ENCODE peak calls at places on chromosomes 12 and 14, in six cellular contexts. M is neuronal stem cell, G is kidney, K is endodermal cell, H is fibroblast of lung, B is mesendoderm. E is an unnamed sample.

GRCh38 chr12:71164877-71165197 is 7.0 kb upstream of the TSPAN8 start:
- DNase-seq in M (no peak), G (no peak), K (no peak), H (peak), B (no peak), E (no peak)

GRCh38 chr12:131755305-131756113 is 44.6 kb downstream of the SFSWAP start:
- DNase-seq in M (no peak), G (no peak), K (peak), H (no peak), B (peak), E (no peak)

GRCh38 chr14:22780105-22780679 is 13.7 kb downstream of the OXA1L start:
- DNase-seq in M (no peak), G (no peak), K (no peak), H (peak), B (peak), E (no peak)

GRCh38 chr12:1618489-1618888 is 10.5 kb upstream of the WNT5B start:
- DNase-seq in M (no peak), G (no peak), K (no peak), H (peak), B (no peak), E (no peak)

GRCh38 chr14:93269341-93270068 is 62.4 kb downstream of the UBR7 start:
- DNase-seq in M (no peak), G (no peak), K (no peak), H (peak), B (peak), E (no peak)

GRCh38 chr12:56071648-56072047 is 8.3 kb upstream of the ERBB3 start:
- DNase-seq in M (no peak), G (peak), K (no peak), H (peak), B (no peak), E (no peak)

GRCh38 chr14:64806202-64806861 is 73.4 kb downstream of the SPTB start:
- DNase-seq in M (no peak), G (no peak), K (no peak), H (peak), B (no peak), E (no peak)

GRCh38 chr14:96502621-96503251 is 554 bp downstream of the PAPOLA start:
- DNase-seq in M (peak), G (peak), K (peak), H (peak), B (peak), E (no peak)

GRCh38 chr14:35978561-35978960 is 152.4 kb downstream of the BRMS1L start:
- DNase-seq in M (no peak), G (no peak), K (no peak), H (no peak), B (no peak), E (no peak)

GRCh38 chr14:37587438-37587837 is 7.6 kb downstream of the FOXA1 start:
- DNase-seq in M (no peak), G (no peak), K (no peak), H (no peak), B (no peak), E (no peak)

GRCh38 chr14:75578786-75579781 is 664 bp downstream of the FLVCR2 start:
- DNase-seq in M (peak), G (peak), K (no peak), H (no peak), B (peak), E (no peak)

DNA sequence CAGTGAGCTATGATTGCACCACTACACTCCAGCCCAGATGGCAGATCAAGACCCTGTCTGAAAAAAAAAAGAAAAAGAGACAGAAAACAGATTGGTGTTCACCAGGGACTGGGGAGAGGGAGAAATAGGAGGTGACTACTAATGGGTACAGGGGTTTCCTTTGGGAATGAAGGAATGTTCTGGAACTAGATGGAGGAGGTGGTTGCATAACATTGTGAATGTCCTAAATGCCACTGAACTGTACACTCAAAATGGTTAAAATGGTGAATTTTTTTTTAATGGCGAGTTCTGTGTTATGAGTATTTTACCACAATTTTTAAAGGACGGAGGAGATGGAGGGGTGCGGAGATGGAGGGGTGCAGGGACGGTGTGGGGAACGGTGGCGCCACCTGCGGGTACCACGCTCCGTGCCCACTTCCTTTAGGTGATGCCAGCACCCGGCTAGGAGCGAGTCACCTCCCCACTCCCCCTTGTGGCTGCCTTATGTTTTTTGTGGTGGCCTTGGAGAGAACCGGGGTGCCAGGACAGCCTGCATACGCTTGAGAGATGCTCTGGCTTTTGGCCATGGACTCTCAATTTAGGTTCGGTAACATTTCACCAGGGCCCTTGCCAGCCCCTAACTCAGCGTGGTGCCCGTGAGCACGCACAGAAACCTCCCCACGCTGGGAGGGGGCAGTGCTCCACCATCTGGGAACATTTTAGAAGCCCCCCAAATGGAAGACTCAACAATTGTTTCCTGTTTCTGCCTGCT is 16.1 kb downstream of the UBC start:
- DNase-seq in M (no peak), G (no peak), K (peak), H (peak), B (peak), E (no peak)
- H3K9ac ChIP-seq in M (no peak), G (no peak), K (no peak), H (no peak), B (no peak), E (no peak)

DNA sequence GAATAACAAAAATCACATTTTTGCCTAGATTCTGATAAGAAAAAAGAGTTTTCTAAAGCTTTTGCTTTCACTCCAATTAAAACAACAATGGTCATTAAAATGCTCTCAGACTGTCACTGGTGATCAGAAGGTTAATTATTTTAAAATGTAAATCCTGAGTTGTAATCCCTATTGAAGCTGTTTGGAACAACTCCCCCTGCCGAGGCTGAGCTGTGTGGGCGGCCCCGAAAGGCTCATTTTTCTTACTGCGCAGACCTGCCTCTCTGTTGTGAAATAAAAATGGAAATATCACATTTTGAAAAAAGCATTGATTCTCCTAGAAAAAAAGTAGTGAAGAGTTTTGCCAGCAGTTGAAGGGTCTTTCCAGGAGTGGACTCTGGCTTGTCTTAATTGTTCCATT is 174.8 kb upstream of the CDKN3 start:
- DNase-seq in M (no peak), G (no peak), K (no peak), H (no peak), B (no peak), E (no peak)
- H3K27ac ChIP-seq in M (no peak), G (no peak), K (no peak), H (no peak), B (no peak), E (no peak)

GRCh38 chr12:75976113-75976512 is 55.5 kb downstream of the PHLDA1 start:
- DNase-seq in M (no peak), G (no peak), K (no peak), H (no peak), B (no peak), E (no peak)
- H3K9ac ChIP-seq in M (no peak), G (no peak), K (no peak), H (no peak), B (no peak), E (no peak)

DNA sequence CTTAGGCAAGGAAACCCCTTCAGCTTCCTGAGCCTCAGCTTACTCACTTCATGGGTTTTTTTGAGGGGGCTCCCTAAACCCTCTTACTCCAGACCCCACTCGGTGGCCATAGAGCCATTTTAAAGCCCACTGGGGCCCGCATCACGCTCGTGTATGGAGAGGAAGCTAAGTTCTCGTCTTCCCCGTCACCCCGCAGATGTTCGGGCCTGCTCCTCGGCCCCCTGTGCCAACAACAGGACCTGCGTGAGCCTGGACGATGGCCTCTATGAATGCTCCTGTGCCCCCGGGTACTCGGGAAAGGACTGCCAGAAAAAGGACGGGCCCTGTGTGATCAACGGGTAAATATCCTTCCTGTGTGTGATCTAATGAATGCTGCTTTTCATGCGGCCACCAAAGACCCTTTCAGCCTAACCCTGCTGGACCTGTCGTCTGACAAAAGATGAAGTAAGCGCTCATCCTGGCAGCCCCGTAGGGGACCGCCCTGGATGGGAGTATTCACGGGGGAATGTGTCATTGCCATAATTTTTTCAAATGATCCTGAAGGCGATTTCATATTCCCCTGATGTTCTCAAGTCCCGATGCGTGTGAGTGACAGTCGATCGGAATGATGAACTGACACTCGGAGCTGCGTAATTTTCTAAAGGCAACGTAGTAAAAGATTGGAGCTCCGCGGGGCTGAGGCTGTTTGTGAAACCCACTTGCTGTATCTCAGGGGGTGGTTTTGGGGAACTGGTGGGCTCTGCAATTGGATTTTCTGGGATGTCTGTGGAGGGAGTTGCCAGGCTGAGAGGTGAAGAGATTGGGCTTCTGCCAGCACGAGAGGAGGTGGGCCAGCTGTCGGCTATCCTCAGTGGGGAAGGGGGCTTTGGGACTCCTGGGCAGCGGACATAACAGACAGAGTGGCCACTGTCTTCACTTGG is 5.4 kb downstream of the DLK1 start:
- DNase-seq in M (no peak), G (peak), K (no peak), H (no peak), B (no peak), E (no peak)
- H3K27ac ChIP-seq in M (peak), G (no peak), K (no peak), H (no peak), B (no peak), E (no peak)

GRCh38 chr12:50507930-50508329 is 3.1 kb downstream of the DIP2B start:
- DNase-seq in M (no peak), G (no peak), K (no peak), H (no peak), B (no peak), E (no peak)

GRCh38 chr12:50507474-50507838 is 2.7 kb downstream of the DIP2B start:
- DNase-seq in M (no peak), G (no peak), K (no peak), H (no peak), B (no peak), E (no peak)

GRCh38 chr12:50505386-50505827 is 622 bp downstream of the DIP2B start:
- DNase-seq in M (peak), G (peak), K (no peak), H (peak), B (peak), E (no peak)

GRCh38 chr12:50505945-50506344 is 1.2 kb downstream of the DIP2B start:
- DNase-seq in M (no peak), G (no peak), K (no peak), H (peak), B (no peak), E (no peak)

GRCh38 chr12:50506753-50507473 is 2.1 kb downstream of the DIP2B start:
- DNase-seq in M (no peak), G (no peak), K (no peak), H (peak), B (no peak), E (no peak)
- H3K9ac ChIP-seq in M (no peak), G (no peak), K (no peak), H (no peak), B (no peak), E (no peak)

GRCh38 chr12:53380797-53381738 is 1.1 kb downstream of the SP1 start:
- DNase-seq in M (no peak), G (peak), K (peak), H (peak), B (peak), E (no peak)

GRCh38 chr12:53380104-53380796 is at the start of gene SP1:
- DNase-seq in M (no peak), G (peak), K (peak), H (peak), B (peak), E (no peak)

GRCh38 chr12:53379389-53380103 is 430 bp upstream of the SP1 start:
- DNase-seq in M (peak), G (peak), K (peak), H (peak), B (peak), E (peak)

GRCh38 chr12:53383258-53383657 is 3.3 kb downstream of the SP1 start:
- DNase-seq in M (no peak), G (peak), K (no peak), H (no peak), B (no peak), E (no peak)

GRCh38 chr12:53381739-53382630 is 2.0 kb downstream of the SP1 start:
- DNase-seq in M (no peak), G (peak), K (peak), H (peak), B (peak), E (no peak)
- H3K27ac ChIP-seq in M (no peak), G (peak), K (peak), H (peak), B (peak), E (peak)

GRCh38 chr12:49233842-49234526 is 30.9 kb upstream of the TUBA1C start:
- DNase-seq in M (no peak), G (peak), K (peak), H (peak), B (no peak), E (no peak)
- H3K9ac ChIP-seq in M (no peak), G (peak), K (no peak), H (no peak), B (peak), E (no peak)